ENCODE peak calls at places on chromosomes 5 and 9, in six cellular contexts. One of them, this sample, is unnamed.

GRCh38 chr9:125994066-125994943 is 247.1 kb downstream of the PBX3 start:
- DNase-seq in K562: no peak
- DNase-seq in HepG2: no peak
- DNase-seq in endothelial cell of umbilical vein: no peak
- DNase-seq in GM12878: no peak
- DNase-seq in A549: no peak
- DNase-seq in this sample: no peak

GRCh38 chr9:137139468-137140150 is 655 bp downstream of the GRIN1 start:
- DNase-seq in HepG2: no peak
- DNase-seq in GM12878: no peak
- DNase-seq in A549: no peak
- DNase-seq in K562: no peak
- DNase-seq in endothelial cell of umbilical vein: no peak
- DNase-seq in this sample: no peak

GRCh38 chr9:2271426-2271825 is 256.3 kb downstream of the SMARCA2 start:
- DNase-seq in K562: peak
- DNase-seq in GM12878: peak
- DNase-seq in HepG2: no peak
- DNase-seq in endothelial cell of umbilical vein: peak
- DNase-seq in A549: no peak
- DNase-seq in this sample: peak

GRCh38 chr5:82031220-82032119 is 59.6 kb downstream of the ATG10 start:
- DNase-seq in A549: no peak
- DNase-seq in HepG2: no peak
- DNase-seq in K562: no peak
- DNase-seq in GM12878: no peak
- DNase-seq in endothelial cell of umbilical vein: no peak
- DNase-seq in this sample: no peak

GRCh38 chr5:82364497-82364896 is 86.3 kb upstream of the RPS23 start:
- DNase-seq in K562: peak
- DNase-seq in GM12878: no peak
- DNase-seq in HepG2: no peak
- DNase-seq in A549: no peak
- DNase-seq in endothelial cell of umbilical vein: peak
- DNase-seq in this sample: no peak

GRCh38 chr9:109968702-109969450 is 188.9 kb downstream of the PALM2AKAP2 start:
- DNase-seq in endothelial cell of umbilical vein: peak
- DNase-seq in A549: no peak
- DNase-seq in K562: no peak
- DNase-seq in HepG2: peak
- DNase-seq in GM12878: no peak
- DNase-seq in this sample: peak

GRCh38 chr5:66151030-66151429 is 6.9 kb downstream of the SREK1 start:
- DNase-seq in A549: no peak
- DNase-seq in HepG2: no peak
- DNase-seq in GM12878: no peak
- DNase-seq in K562: no peak
- DNase-seq in endothelial cell of umbilical vein: no peak
- DNase-seq in this sample: no peak

GRCh38 chr9:128245293-128246151 is 30.3 kb downstream of the GOLGA2 start:
- DNase-seq in HepG2: peak
- DNase-seq in K562: peak
- DNase-seq in endothelial cell of umbilical vein: peak
- DNase-seq in A549: no peak
- DNase-seq in GM12878: no peak
- DNase-seq in this sample: peak

GRCh38 chr9:123322771-123323481 is 33.1 kb upstream of the CRB2 start:
- DNase-seq in A549: no peak
- DNase-seq in HepG2: no peak
- DNase-seq in K562: no peak
- DNase-seq in endothelial cell of umbilical vein: no peak
- DNase-seq in GM12878: no peak
- DNase-seq in this sample: peak

GRCh38 chr5:43039468-43040286 is 442 bp downstream of the ANXA2R start:
- DNase-seq in HepG2: peak
- DNase-seq in GM12878: no peak
- DNase-seq in A549: peak
- DNase-seq in K562: peak
- DNase-seq in endothelial cell of umbilical vein: peak
- DNase-seq in this sample: peak

GRCh38 chr5:53151713-53152458 is 42.3 kb upstream of the MOCS2 start:
- DNase-seq in A549: no peak
- DNase-seq in endothelial cell of umbilical vein: peak
- DNase-seq in HepG2: no peak
- DNase-seq in GM12878: no peak
- DNase-seq in K562: no peak
- DNase-seq in this sample: no peak

GRCh38 chr9:114425126-114425525 is 37.3 kb upstream of the AKNA start:
- DNase-seq in A549: no peak
- DNase-seq in GM12878: no peak
- DNase-seq in endothelial cell of umbilical vein: no peak
- DNase-seq in K562: no peak
- DNase-seq in HepG2: no peak
- DNase-seq in this sample: no peak

GRCh38 chr9:131589124-131589711 is 43.9 kb downstream of the PRRT1B start:
- DNase-seq in endothelial cell of umbilical vein: no peak
- DNase-seq in GM12878: no peak
- DNase-seq in A549: no peak
- DNase-seq in HepG2: no peak
- DNase-seq in K562: no peak
- DNase-seq in this sample: no peak

GRCh38 chr9:2676466-2676865 is 40.8 kb upstream of the KCNV2 start:
- DNase-seq in endothelial cell of umbilical vein: peak
- DNase-seq in GM12878: no peak
- DNase-seq in A549: no peak
- DNase-seq in HepG2: peak
- DNase-seq in K562: no peak
- DNase-seq in this sample: no peak

GRCh38 chr5:168819004-168819626 is 239.9 kb upstream of the PANK3 start:
- DNase-seq in K562: no peak
- DNase-seq in HepG2: no peak
- DNase-seq in GM12878: no peak
- DNase-seq in endothelial cell of umbilical vein: no peak
- DNase-seq in A549: no peak
- DNase-seq in this sample: no peak

GRCh38 chr5:35815089-35815936 is 41.4 kb upstream of the IL7R start:
- DNase-seq in A549: no peak
- DNase-seq in K562: peak
- DNase-seq in GM12878: no peak
- DNase-seq in HepG2: peak
- DNase-seq in endothelial cell of umbilical vein: peak
- DNase-seq in this sample: peak

GRCh38 chr9:23638011-23638410 is 188.0 kb downstream of the ELAVL2 start:
- DNase-seq in GM12878: no peak
- DNase-seq in HepG2: no peak
- DNase-seq in endothelial cell of umbilical vein: no peak
- DNase-seq in A549: no peak
- DNase-seq in K562: no peak
- DNase-seq in this sample: no peak

GRCh38 chr5:151589878-151590570 is 1.1 kb downstream of the FAT2 start:
- DNase-seq in HepG2: no peak
- DNase-seq in K562: no peak
- DNase-seq in A549: no peak
- DNase-seq in endothelial cell of umbilical vein: no peak
- DNase-seq in GM12878: no peak
- DNase-seq in this sample: no peak

GRCh38 chr9:70506159-70506558 is 91.7 kb upstream of the KLF9 start:
- DNase-seq in A549: no peak
- DNase-seq in K562: no peak
- DNase-seq in HepG2: no peak
- DNase-seq in GM12878: no peak
- DNase-seq in endothelial cell of umbilical vein: no peak
- DNase-seq in this sample: no peak

GRCh38 chr9:116190997-116191396 is 37.4 kb downstream of the PAPPA start:
- DNase-seq in K562: no peak
- DNase-seq in endothelial cell of umbilical vein: no peak
- DNase-seq in HepG2: no peak
- DNase-seq in GM12878: no peak
- DNase-seq in A549: peak
- DNase-seq in this sample: no peak

GRCh38 chr5:93585753-93586385 is 2.8 kb downstream of the NR2F1 start:
- DNase-seq in A549: no peak
- DNase-seq in HepG2: no peak
- DNase-seq in K562: no peak
- DNase-seq in GM12878: no peak
- DNase-seq in endothelial cell of umbilical vein: peak
- DNase-seq in this sample: no peak

GRCh38 chr9:37370968-37371563 is 51.4 kb upstream of the GRHPR start:
- DNase-seq in A549: no peak
- DNase-seq in HepG2: no peak
- DNase-seq in endothelial cell of umbilical vein: no peak
- DNase-seq in K562: no peak
- DNase-seq in GM12878: peak
- DNase-seq in this sample: peak

GRCh38 chr9:131056781-131057506 is 39.4 kb upstream of the AIF1L start:
- DNase-seq in K562: no peak
- DNase-seq in endothelial cell of umbilical vein: no peak
- DNase-seq in HepG2: no peak
- DNase-seq in A549: no peak
- DNase-seq in GM12878: no peak
- DNase-seq in this sample: no peak

GRCh38 chr9:99998266-99998665 is 91.8 kb downstream of the STX17 start:
- DNase-seq in A549: no peak
- DNase-seq in endothelial cell of umbilical vein: no peak
- DNase-seq in K562: no peak
- DNase-seq in GM12878: no peak
- DNase-seq in HepG2: no peak
- DNase-seq in this sample: no peak

GRCh38 chr5:27788184-27788583 is 749.8 kb upstream of the CDH9 start:
- DNase-seq in endothelial cell of umbilical vein: no peak
- DNase-seq in A549: no peak
- DNase-seq in HepG2: no peak
- DNase-seq in GM12878: no peak
- DNase-seq in K562: no peak
- DNase-seq in this sample: no peak

GRCh38 chr9:135906291-135907005 is 898 bp downstream of the CAMSAP1 start:
- DNase-seq in GM12878: no peak
- DNase-seq in A549: no peak
- DNase-seq in HepG2: no peak
- DNase-seq in endothelial cell of umbilical vein: peak
- DNase-seq in K562: peak
- DNase-seq in this sample: peak

DNA sequence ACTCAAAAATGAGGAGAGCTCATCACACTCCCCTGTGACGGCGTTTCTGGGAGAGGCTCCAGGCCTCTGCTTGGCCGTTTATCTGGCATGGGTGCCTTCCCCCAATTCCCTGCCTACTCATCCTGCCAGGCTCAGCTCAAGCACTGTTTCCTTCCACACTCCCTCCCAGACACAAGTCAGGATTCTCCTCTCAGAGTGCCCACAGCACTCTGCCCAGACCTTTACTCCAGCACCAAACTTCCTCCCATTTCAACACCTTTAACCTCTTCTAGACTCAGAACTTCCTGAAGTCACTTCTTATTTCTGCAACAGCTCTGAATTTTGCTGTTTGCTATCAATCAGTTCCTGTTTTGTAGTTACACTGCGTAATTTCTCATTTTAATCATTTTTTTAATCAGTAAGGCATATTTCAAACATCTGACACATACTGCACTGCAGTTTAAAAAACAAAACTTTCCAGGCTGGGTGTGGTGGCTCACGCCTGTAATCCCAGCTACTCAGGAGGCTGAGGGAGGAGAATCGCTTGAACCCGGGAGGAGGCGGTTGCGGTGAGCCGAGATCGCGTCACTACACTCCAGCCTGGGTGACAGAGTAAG is 16.0 kb downstream of the TRMO start:
- DNase-seq in endothelial cell of umbilical vein: peak
- DNase-seq in K562: no peak
- DNase-seq in A549: no peak
- DNase-seq in GM12878: no peak
- DNase-seq in HepG2: no peak
- DNase-seq in this sample: peak
- TF ChIP-seq MYC in endothelial cell of umbilical vein: no peak
- TF ChIP-seq MYC in K562: no peak
- TF ChIP-seq MYC in A549: no peak
- TF ChIP-seq MYC in GM12878: no peak
- TF ChIP-seq MYC in HepG2: no peak
- TF ChIP-seq MYC in this sample: no peak

GRCh38 chr5:179295778-179296149 is 49.5 kb downstream of the ADAMTS2 start:
- DNase-seq in K562: no peak
- DNase-seq in GM12878: no peak
- DNase-seq in HepG2: no peak
- DNase-seq in endothelial cell of umbilical vein: no peak
- DNase-seq in A549: no peak
- DNase-seq in this sample: no peak
- TF ChIP-seq MAX in K562: no peak
- TF ChIP-seq MAX in GM12878: no peak
- TF ChIP-seq MAX in HepG2: no peak
- TF ChIP-seq MAX in endothelial cell of umbilical vein: no peak
- TF ChIP-seq MAX in A549: no peak
- TF ChIP-seq MAX in this sample: no peak

GRCh38 chr9:86353591-86354047 is 591 bp downstream of the TUT7 start:
- DNase-seq in GM12878: no peak
- DNase-seq in A549: peak
- DNase-seq in HepG2: peak
- DNase-seq in endothelial cell of umbilical vein: peak
- DNase-seq in K562: peak
- DNase-seq in this sample: peak

GRCh38 chr9:86352440-86353106 is 1.6 kb downstream of the TUT7 start:
- DNase-seq in K562: peak
- DNase-seq in HepG2: no peak
- DNase-seq in GM12878: no peak
- DNase-seq in endothelial cell of umbilical vein: peak
- DNase-seq in A549: no peak
- DNase-seq in this sample: peak

GRCh38 chr9:86350006-86350755 is 4.0 kb downstream of the TUT7 start:
- DNase-seq in K562: peak
- DNase-seq in HepG2: no peak
- DNase-seq in A549: no peak
- DNase-seq in GM12878: no peak
- DNase-seq in endothelial cell of umbilical vein: no peak
- DNase-seq in this sample: peak

GRCh38 chr9:86354048-86354881 is at the start of gene TUT7:
- DNase-seq in A549: peak
- DNase-seq in endothelial cell of umbilical vein: peak
- DNase-seq in HepG2: peak
- DNase-seq in K562: peak
- DNase-seq in GM12878: peak
- DNase-seq in this sample: peak

DNA sequence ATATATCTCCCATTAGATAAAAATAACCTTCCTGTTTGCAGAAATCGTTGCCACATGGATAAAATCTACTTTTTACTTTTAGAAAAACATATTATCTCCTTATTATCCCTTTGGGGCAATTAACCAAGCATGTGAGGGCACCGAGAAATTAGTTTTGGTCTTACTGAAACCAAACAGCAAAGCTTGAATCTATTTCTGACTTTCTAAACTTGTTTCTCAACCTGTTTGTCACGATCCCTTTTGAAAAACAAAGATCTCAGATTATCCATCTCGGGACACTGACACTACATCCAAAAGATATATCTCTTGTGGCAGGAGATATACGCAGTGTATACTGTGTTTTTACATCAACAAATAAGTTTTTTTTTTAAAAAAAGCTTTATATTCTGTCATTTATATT is 2.3 kb downstream of the TUT7 start:
- DNase-seq in GM12878: no peak
- DNase-seq in HepG2: no peak
- DNase-seq in K562: no peak
- DNase-seq in A549: no peak
- DNase-seq in endothelial cell of umbilical vein: peak
- DNase-seq in this sample: no peak
- H3K4me3 ChIP-seq in GM12878: peak
- H3K4me3 ChIP-seq in HepG2: peak
- H3K4me3 ChIP-seq in K562: peak
- H3K4me3 ChIP-seq in A549: no peak
- H3K4me3 ChIP-seq in endothelial cell of umbilical vein: peak
- H3K4me3 ChIP-seq in this sample: peak

GRCh38 chr9:76687861-76688374 is 76.3 kb upstream of the PCA3 start:
- DNase-seq in HepG2: no peak
- DNase-seq in GM12878: no peak
- DNase-seq in endothelial cell of umbilical vein: peak
- DNase-seq in K562: no peak
- DNase-seq in A549: no peak
- DNase-seq in this sample: peak
- TF ChIP-seq MYC in HepG2: no peak
- TF ChIP-seq MYC in GM12878: no peak
- TF ChIP-seq MYC in endothelial cell of umbilical vein: no peak
- TF ChIP-seq MYC in K562: no peak
- TF ChIP-seq MYC in A549: no peak
- TF ChIP-seq MYC in this sample: no peak

This sample was measured in NB4.